ENCODE peak calls at places on chromosomes 6 and 20, in seven cellular contexts. L is bronchial epithelial cell; R is CD8-positive, alpha-beta T cell; O is endodermal cell; N is cardiac muscle cell; X is Caco-2; S is prostate gland. Q is an unnamed sample.

GRCh38 chr6:41008011-41008410 is 31.0 kb downstream of the UNC5CL start:
- DNase-seq in L (no peak), R (no peak), O (peak; percentile 68), N (no peak), X (no peak), S (no peak), Q (no peak)

GRCh38 chr6:54072708-54073313 is 38.4 kb upstream of the MLIP start:
- DNase-seq in L (no peak), R (no peak), O (peak; percentile 54), N (no peak), X (no peak), S (no peak), Q (no peak)

GRCh38 chr6:93721386-93722048 is 302.2 kb upstream of the EPHA7 start:
- DNase-seq in L (no peak), R (no peak), O (peak; percentile 80), N (peak; percentile 53), X (no peak), S (peak; percentile 4), Q (peak; percentile 45)

GRCh38 chr6:12476484-12476883 is 186.3 kb downstream of the EDN1 start:
- DNase-seq in L (peak; percentile 27), R (no peak), O (no peak), N (no peak), X (no peak), S (no peak), Q (no peak)

GRCh38 chr6:111993342-111993741 is 60.6 kb upstream of the CCN6 start:
- DNase-seq in L (no peak), R (no peak), O (peak; percentile 12), N (no peak), X (no peak), S (no peak), Q (no peak)

GRCh38 chr20:43824699-43825402 is 89.8 kb upstream of the TOX2 start:
- DNase-seq in L (no peak), R (no peak), O (peak; percentile 59), N (peak; percentile 70), X (peak; percentile 44), S (no peak), Q (no peak)

GRCh38 chr20:4603724-4604123 is 118.0 kb upstream of the PRND start:
- DNase-seq in L (no peak), R (no peak), O (no peak), N (no peak), X (no peak), S (no peak), Q (no peak)

GRCh38 chr6:11975353-11975977 is 36.6 kb upstream of the HIVEP1 start:
- DNase-seq in L (no peak), R (peak; percentile 22), O (no peak), N (no peak), X (no peak), S (peak; percentile 17), Q (peak; percentile 27)

GRCh38 chr6:46757206-46757564 is 10.5 kb downstream of the ANKRD66 start:
- DNase-seq in L (peak; percentile 36), R (no peak), O (no peak), N (no peak), X (no peak), S (no peak), Q (no peak)

GRCh38 chr6:1901556-1901955 is 291.8 kb downstream of the FOXC1 start:
- DNase-seq in L (peak; percentile 54), R (no peak), O (no peak), N (peak; percentile 14), X (no peak), S (no peak), Q (no peak)

GRCh38 chr6:127182501-127182900 is 64.0 kb downstream of the RSPO3 start:
- DNase-seq in L (no peak), R (no peak), O (no peak), N (peak; percentile 76), X (no peak), S (no peak), Q (no peak)

GRCh38 chr6:6610031-6610591 is 21.6 kb downstream of the LY86 start:
- DNase-seq in L (no peak), R (peak; percentile 64), O (no peak), N (no peak), X (no peak), S (no peak), Q (no peak)

GRCh38 chr6:83824388-83824801 is 28.8 kb upstream of the RIPPLY2 start:
- DNase-seq in L (peak; percentile 96), R (no peak), O (no peak), N (no peak), X (no peak), S (no peak), Q (no peak)

GRCh38 chr6:149897015-149897697 is 757 bp downstream of the RAET1E start:
- DNase-seq in L (peak; percentile 82), R (no peak), O (no peak), N (peak; percentile 96), X (no peak), S (peak; percentile 66), Q (peak; percentile 82)

GRCh38 chr20:33875055-33875454 is 63.9 kb downstream of the CHMP4B start:
- DNase-seq in L (no peak), R (no peak), O (no peak), N (no peak), X (no peak), S (no peak), Q (no peak)

GRCh38 chr6:4543596-4543995 is 232.6 kb upstream of the CDYL start:
- DNase-seq in L (no peak), R (no peak), O (no peak), N (peak; percentile 31), X (no peak), S (no peak), Q (no peak)

GRCh38 chr20:48292806-48293205 is 507.5 kb upstream of the SULF2 start:
- DNase-seq in L (no peak), R (no peak), O (peak; percentile 90), N (no peak), X (peak; percentile 44), S (no peak), Q (no peak)

GRCh38 chr20:6162239-6162638 is 39.4 kb upstream of the FERMT1 start:
- DNase-seq in L (no peak), R (no peak), O (no peak), N (peak; percentile 86), X (no peak), S (no peak), Q (no peak)

GRCh38 chr6:90249458-90249857 is 47.2 kb downstream of the BACH2 start:
- DNase-seq in L (no peak), R (peak; percentile 58), O (no peak), N (no peak), X (no peak), S (no peak), Q (no peak)

GRCh38 chr6:31776961-31777666 is at the start of gene VWA7:
- DNase-seq in L (peak; percentile 90), R (peak; percentile 72), O (peak; percentile 56), N (peak; percentile 88), X (peak; percentile 85), S (peak; percentile 42), Q (peak; percentile 85)

GRCh38 chr20:1281279-1282057 is 15.4 kb downstream of the SNPH start:
- DNase-seq in L (no peak), R (no peak), O (peak; percentile 15), N (no peak), X (no peak), S (no peak), Q (peak; percentile 4)
- TF ChIP-seq CTCF in L (no peak), R (no peak), O (no peak), N (no peak), X (no peak), S (no peak), Q (no peak)

GRCh38 chr20:62551408-62552323 is 75.9 kb upstream of the GATA5 start:
- DNase-seq in L (no peak), R (no peak), O (peak; percentile 73), N (no peak), X (no peak), S (no peak), Q (no peak)
- H3K27me3 ChIP-seq in L (peaks cover 27% of the 10 kb centered on the region), R (peaks cover 9% of the 10 kb centered on the region), O (peaks cover 42% of the 10 kb centered on the region), N (no peaks in the 10 kb centered on the region), X (peaks cover 2% of the 10 kb centered on the region), S (peaks cover 12% of the 10 kb centered on the region), Q (no peaks in the 10 kb centered on the region)

DNA sequence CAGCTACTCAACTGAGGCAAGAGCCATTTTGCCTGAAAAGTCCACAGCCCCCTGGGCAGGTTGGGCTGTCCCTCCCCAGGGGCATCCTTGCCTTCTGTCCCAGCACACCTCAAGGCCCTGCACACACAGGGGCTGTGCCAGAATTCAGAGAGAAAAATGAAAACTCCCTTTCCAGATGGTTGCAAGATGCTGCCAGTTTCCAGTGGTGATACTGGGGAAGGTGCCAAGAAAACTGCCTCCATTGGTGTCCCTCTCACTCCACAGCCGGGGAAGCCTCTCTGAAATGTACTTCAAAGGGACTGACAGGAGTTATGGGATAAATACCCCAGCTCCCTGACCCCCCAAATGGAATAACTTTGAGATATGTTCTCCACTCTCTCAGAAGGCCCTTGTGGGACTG is 154.2 kb upstream of the MAFB start:
- DNase-seq in L (no peak), R (no peak), O (no peak), N (no peak), X (no peak), S (no peak), Q (no peak)
- TF ChIP-seq CTCF in L (no peak), R (no peak), O (no peak), N (no peak), X (no peak), S (no peak), Q (no peak)

GRCh38 chr6:34110610-34111009 is 35.3 kb downstream of the GRM4 start:
- DNase-seq in L (no peak), R (no peak), O (no peak), N (no peak), X (no peak), S (no peak), Q (no peak)

GRCh38 chr6:34113532-34113931 is 32.4 kb downstream of the GRM4 start:
- DNase-seq in L (no peak), R (no peak), O (no peak), N (no peak), X (no peak), S (no peak), Q (no peak)

GRCh38 chr6:34112102-34112501 is 33.8 kb downstream of the GRM4 start:
- DNase-seq in L (no peak), R (no peak), O (no peak), N (no peak), X (no peak), S (no peak), Q (no peak)

GRCh38 chr6:34114695-34115395 is 31.0 kb downstream of the GRM4 start:
- DNase-seq in L (no peak), R (no peak), O (no peak), N (no peak), X (no peak), S (no peak), Q (no peak)

DNA sequence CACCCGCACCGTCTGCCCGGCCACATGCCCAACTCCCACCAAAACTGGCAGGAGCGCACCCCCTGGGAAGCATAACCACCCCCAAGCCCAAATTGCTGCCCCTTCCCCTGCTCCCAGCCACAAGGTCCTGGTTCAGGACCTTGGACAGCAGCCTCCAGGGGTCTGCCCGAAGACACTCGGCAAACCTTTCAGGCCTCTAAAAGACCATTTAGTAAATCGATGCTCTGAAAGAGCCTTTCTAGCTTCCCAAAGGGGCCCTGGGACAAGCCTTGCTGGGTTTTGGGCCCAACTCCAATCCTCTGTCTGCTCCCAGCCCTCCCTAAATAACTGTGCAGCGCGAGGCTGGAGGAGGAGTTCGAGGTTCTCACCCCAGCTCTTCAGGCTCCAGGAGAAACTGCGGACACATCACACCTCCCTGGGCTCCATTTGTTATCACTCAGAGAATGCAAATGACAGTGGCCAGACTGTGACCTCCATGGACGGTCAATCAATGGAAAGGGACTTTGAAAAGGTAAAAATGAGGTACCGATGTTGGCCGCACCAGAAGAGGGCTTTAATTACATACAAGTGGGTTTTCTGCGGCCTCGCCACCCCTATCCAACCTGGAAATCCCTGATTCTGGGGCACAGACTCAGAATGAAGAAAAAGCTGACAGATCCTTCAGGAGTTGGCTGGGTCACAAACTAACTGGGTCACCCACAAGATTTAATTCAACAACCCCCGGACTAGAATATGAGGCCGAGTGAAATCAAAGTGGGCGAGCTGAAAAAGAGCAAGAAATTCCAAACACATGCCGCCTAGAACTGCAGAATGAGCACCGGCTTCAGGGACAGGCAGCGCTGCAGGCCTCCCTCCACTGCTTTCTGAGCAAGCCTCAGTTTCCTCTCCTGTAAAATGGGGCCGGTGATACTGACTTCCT is 30.2 kb downstream of the GRM4 start:
- DNase-seq in L (no peak), R (no peak), O (peak; percentile 89), N (peak; percentile 31), X (no peak), S (no peak), Q (peak; percentile 39)
- H3K27me3 ChIP-seq in L (no peaks in the 10 kb centered on the region), R (no peaks in the 10 kb centered on the region), O (no peaks in the 10 kb centered on the region), N (peaks cover 3% of the 10 kb centered on the region), X (no peaks in the 10 kb centered on the region), S (peaks cover 3% of the 10 kb centered on the region), Q (no peaks in the 10 kb centered on the region)

Q was measured in testis.